ENCODE peak calls at places on chromosomes 5 and 9, in ten cellular contexts. T is neural progenitor cell; R is fibroblast of lung; L is OCI-LY7; C is CD4-positive, CD25-positive, alpha-beta regulatory T cell; X is kidney; M is upper lobe of left lung; S is GM23248; H is ovary; I is heart right ventricle. P is an unnamed sample.
A peak's percentile ranks its signal among the peaks of the same experiment; 100 is the strongest.

GRCh38 chr9:118577121-118577520 is 792.1 kb downstream of the BRINP1 start:
- DNase-seq in T (no peak), R (peak; percentile 79), L (no peak), C (no peak), X (no peak), M (no peak), S (peak; percentile 80), H (no peak), I (no peak), P (no peak)

GRCh38 chr9:112174223-112174964 is 703 bp downstream of the SUSD1 start:
- DNase-seq in T (peak; percentile 50), R (peak; percentile 45), L (no peak), C (peak; percentile 73), X (peak; percentile 93), M (peak; percentile 79), S (peak; percentile 79), H (no peak), I (peak; percentile 77), P (peak; percentile 71)

GRCh38 chr9:94805585-94805984 is 79.1 kb downstream of the AOPEP start:
- DNase-seq in T (no peak), R (peak; percentile 98), L (no peak), C (no peak), X (no peak), M (no peak), S (peak; percentile 96), H (no peak), I (no peak), P (no peak)

GRCh38 chr5:126499742-126500396 is 76.7 kb downstream of the GRAMD2B start:
- DNase-seq in T (peak; percentile 71), R (no peak), L (peak; percentile 61), C (peak; percentile 69), X (no peak), M (no peak), S (peak; percentile 41), H (no peak), I (no peak), P (no peak)

GRCh38 chr5:111364992-111365391 is 140.8 kb downstream of the CAMK4 start:
- DNase-seq in T (peak; percentile 60), R (no peak), L (no peak), C (no peak), X (no peak), M (no peak), S (peak; percentile 45), H (no peak), I (no peak), P (no peak)

GRCh38 chr5:106292654-106293053 is 1378.1 kb downstream of the EFNA5 start:
- DNase-seq in T (no peak), R (peak; percentile 72), L (no peak), C (no peak), X (no peak), M (no peak), S (peak; percentile 23), H (no peak), I (no peak), P (no peak)

GRCh38 chr9:36911037-36911436 is 123.0 kb downstream of the PAX5 start:
- DNase-seq in T (no peak), R (no peak), L (no peak), C (no peak), X (no peak), M (no peak), S (no peak), H (no peak), I (no peak), P (peak; percentile 15)

GRCh38 chr5:7169240-7169878 is 226.6 kb upstream of the ADCY2 start:
- DNase-seq in T (no peak), R (no peak), L (no peak), C (no peak), X (no peak), M (no peak), S (no peak), H (no peak), I (no peak), P (no peak)

GRCh38 chr5:132256086-132256782 is 1.3 kb upstream of the PDLIM4 start:
- DNase-seq in T (no peak), R (no peak), L (no peak), C (no peak), X (no peak), M (peak; percentile 6), S (no peak), H (no peak), I (no peak), P (peak; percentile 25)

GRCh38 chr5:73380710-73381586 is 67.6 kb downstream of the FOXD1 start:
- DNase-seq in T (no peak), R (no peak), L (no peak), C (no peak), X (peak; percentile 70), M (no peak), S (no peak), H (no peak), I (no peak), P (no peak)

GRCh38 chr5:11946317-11946716 is 42.1 kb upstream of the CTNND2 start:
- DNase-seq in T (no peak), R (no peak), L (no peak), C (no peak), X (no peak), M (no peak), S (no peak), H (no peak), I (no peak), P (no peak)

DNA sequence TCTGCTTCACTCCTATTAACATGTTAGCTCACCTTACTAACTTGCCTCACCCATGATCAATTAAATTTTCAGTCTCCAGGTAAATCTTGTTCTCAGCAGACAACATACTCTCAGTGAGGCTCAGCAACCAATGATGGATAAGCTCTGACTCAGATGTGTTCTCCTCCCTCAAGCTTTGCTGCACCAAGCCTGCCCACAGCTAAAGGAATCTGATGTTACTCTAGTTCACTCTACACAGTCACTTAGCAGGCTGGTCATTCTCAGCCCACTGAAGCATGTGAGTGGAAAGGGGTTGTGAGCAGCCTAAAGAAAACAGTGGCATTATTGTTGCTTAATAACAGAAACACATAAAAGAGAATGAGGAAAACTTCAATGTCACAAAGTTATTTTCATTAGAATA is 37.3 kb upstream of the CTNND2 start:
- DNase-seq in T (no peak), R (peak; percentile 3), L (no peak), C (no peak), X (no peak), M (no peak), S (no peak), H (no peak), I (no peak), P (no peak)
- H3K4me3 ChIP-seq in T (no peak overlapping the region), R (no peak overlapping the region), L (no peak overlapping the region), C (no peak overlapping the region), X (no peak overlapping the region), M (no peak overlapping the region), S (no peak overlapping the region), H (no peak overlapping the region), I (no peak overlapping the region), P (no peak overlapping the region)

GRCh38 chr9:126377521-126377920 is 50.9 kb downstream of the MVB12B start:
- DNase-seq in T (no peak), R (no peak), L (no peak), C (no peak), X (no peak), M (no peak), S (no peak), H (no peak), I (no peak), P (no peak)
- H3K4me1 ChIP-seq in T (peaks cover 72% of the 10 kb centered on the region), R (no peaks in the 10 kb centered on the region), L (no peaks in the 10 kb centered on the region), C (no peaks in the 10 kb centered on the region), X (no peaks in the 10 kb centered on the region), M (peaks cover 52% of the 10 kb centered on the region), S (peaks cover 36% of the 10 kb centered on the region), H (peaks cover 5% of the 10 kb centered on the region), I (peaks cover 16% of the 10 kb centered on the region), P (no peaks in the 10 kb centered on the region)

DNA sequence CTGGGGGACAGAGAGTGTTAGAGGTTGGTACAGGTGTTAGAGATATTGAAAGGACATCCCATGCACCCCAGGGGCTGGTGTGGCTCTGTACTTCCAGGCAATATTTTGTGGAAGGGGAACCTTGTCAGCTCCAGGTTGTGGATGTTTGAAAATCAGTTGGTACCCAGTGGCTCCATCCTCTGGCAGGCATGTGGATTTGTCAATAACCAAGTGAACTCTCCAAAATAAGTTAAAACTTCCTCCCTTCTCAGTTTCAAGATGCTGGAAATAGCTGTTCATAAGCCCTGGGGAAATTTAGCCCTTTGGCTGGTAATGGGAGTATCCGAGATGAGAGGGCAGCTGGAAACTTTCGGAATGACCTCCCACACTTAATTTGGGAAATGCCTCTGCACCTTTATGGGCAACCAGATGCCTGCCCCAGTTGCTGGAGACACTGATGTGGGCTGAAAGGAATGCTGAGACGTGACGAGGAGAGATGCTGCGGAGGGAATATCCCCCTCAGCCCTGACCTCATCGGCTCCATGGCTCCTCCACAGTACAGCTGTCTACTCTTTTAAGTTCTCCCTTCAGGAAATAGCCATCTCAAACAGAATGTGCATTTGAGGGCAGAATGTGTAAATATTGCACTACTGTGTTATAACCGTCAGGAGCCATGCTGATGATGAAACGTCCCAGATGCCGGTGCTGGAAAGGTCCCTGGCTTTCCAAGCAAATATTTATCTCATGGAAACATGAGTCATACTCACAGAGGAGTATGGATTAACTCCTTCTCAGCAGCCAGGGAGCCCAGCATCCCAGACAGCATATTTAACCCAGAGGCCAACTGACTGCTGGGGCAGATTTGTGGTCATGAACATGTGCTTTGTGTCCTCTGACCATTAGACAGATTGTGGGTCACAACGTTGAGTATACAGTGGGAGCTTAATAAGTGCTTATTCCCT is 29.5 kb downstream of the TGFBI start:
- DNase-seq in T (peak; percentile 36), R (peak; percentile 99), L (no peak), C (no peak), X (no peak), M (peak; percentile 47), S (peak; percentile 96), H (peak; percentile 54), I (no peak), P (peak; percentile 63)
- H3K4me3 ChIP-seq in T (no peak overlapping the region), R (no peak overlapping the region), L (no peak overlapping the region), C (no peak overlapping the region), X (no peak overlapping the region), M (no peak overlapping the region), S (no peak overlapping the region), H (no peak overlapping the region), I (no peak overlapping the region), P (no peak overlapping the region)

GRCh38 chr5:151024894-151025606 is 4.7 kb downstream of the GPX3 start:
- DNase-seq in T (no peak), R (no peak), L (no peak), C (no peak), X (no peak), M (peak; percentile 12), S (no peak), H (no peak), I (no peak), P (no peak)
- H3K4me1 ChIP-seq in T (no peaks in the 10 kb centered on the region), R (peaks cover 36% of the 10 kb centered on the region), L (no peaks in the 10 kb centered on the region), C (peaks cover 13% of the 10 kb centered on the region), X (peaks cover 33% of the 10 kb centered on the region), M (peaks cover 54% of the 10 kb centered on the region), S (no peaks in the 10 kb centered on the region), H (peaks cover 32% of the 10 kb centered on the region), I (peaks cover 72% of the 10 kb centered on the region), P (peaks cover 4% of the 10 kb centered on the region)

P was measured in Peyer's patch.